ENCODE peak calls at places on chromosomes 16 and 17, in ten cellular contexts. One of them, this sample, is unnamed.

GRCh38 chr17:37642706-37643105 is 540 bp downstream of the DDX52 start:
- DNase-seq in ovary: no peak
- DNase-seq in brain microvascular endothelial cell: peak
- DNase-seq in GM06990: no peak
- DNase-seq in colonic mucosa: no peak
- DNase-seq in body of pancreas: no peak
- DNase-seq in mucosa of descending colon: no peak
- DNase-seq in uterus: no peak
- DNase-seq in BE2C: no peak
- DNase-seq in fibroblast of mammary gland: peak
- DNase-seq in this sample: no peak

GRCh38 chr16:66927918-66928649 is 2.7 kb upstream of the RRAD start:
- DNase-seq in BE2C: no peak
- DNase-seq in uterus: no peak
- DNase-seq in ovary: no peak
- DNase-seq in mucosa of descending colon: no peak
- DNase-seq in fibroblast of mammary gland: peak
- DNase-seq in colonic mucosa: no peak
- DNase-seq in GM06990: no peak
- DNase-seq in body of pancreas: no peak
- DNase-seq in brain microvascular endothelial cell: peak
- DNase-seq in this sample: no peak

GRCh38 chr16:84930298-84931106 is 80.8 kb downstream of the ZDHHC7 start:
- DNase-seq in colonic mucosa: no peak
- DNase-seq in mucosa of descending colon: no peak
- DNase-seq in body of pancreas: no peak
- DNase-seq in GM06990: no peak
- DNase-seq in BE2C: no peak
- DNase-seq in ovary: no peak
- DNase-seq in uterus: no peak
- DNase-seq in fibroblast of mammary gland: no peak
- DNase-seq in brain microvascular endothelial cell: no peak
- DNase-seq in this sample: no peak

GRCh38 chr16:8346291-8346690 is 244.0 kb downstream of the TMEM114 start:
- DNase-seq in BE2C: no peak
- DNase-seq in GM06990: no peak
- DNase-seq in colonic mucosa: no peak
- DNase-seq in mucosa of descending colon: no peak
- DNase-seq in uterus: no peak
- DNase-seq in body of pancreas: peak
- DNase-seq in ovary: no peak
- DNase-seq in brain microvascular endothelial cell: no peak
- DNase-seq in fibroblast of mammary gland: no peak
- DNase-seq in this sample: no peak

GRCh38 chr16:30382398-30383015 is at the start of gene SEPTIN1:
- DNase-seq in BE2C: no peak
- DNase-seq in body of pancreas: no peak
- DNase-seq in GM06990: peak
- DNase-seq in uterus: no peak
- DNase-seq in ovary: no peak
- DNase-seq in mucosa of descending colon: peak
- DNase-seq in colonic mucosa: no peak
- DNase-seq in brain microvascular endothelial cell: no peak
- DNase-seq in fibroblast of mammary gland: no peak
- DNase-seq in this sample: no peak

GRCh38 chr17:48611213-48611612 is 396 bp upstream of the HOXB7 start:
- DNase-seq in ovary: no peak
- DNase-seq in colonic mucosa: no peak
- DNase-seq in uterus: no peak
- DNase-seq in GM06990: no peak
- DNase-seq in brain microvascular endothelial cell: no peak
- DNase-seq in BE2C: no peak
- DNase-seq in fibroblast of mammary gland: no peak
- DNase-seq in mucosa of descending colon: peak
- DNase-seq in body of pancreas: no peak
- DNase-seq in this sample: no peak

GRCh38 chr16:2190659-2191445 is 5.6 kb downstream of the CASKIN1 start:
- DNase-seq in fibroblast of mammary gland: no peak
- DNase-seq in mucosa of descending colon: no peak
- DNase-seq in brain microvascular endothelial cell: no peak
- DNase-seq in BE2C: no peak
- DNase-seq in colonic mucosa: no peak
- DNase-seq in body of pancreas: no peak
- DNase-seq in ovary: no peak
- DNase-seq in uterus: no peak
- DNase-seq in GM06990: no peak
- DNase-seq in this sample: no peak

GRCh38 chr17:2058521-2059124 is 3.7 kb downstream of the HIC1 start:
- DNase-seq in colonic mucosa: peak
- DNase-seq in ovary: peak
- DNase-seq in fibroblast of mammary gland: peak
- DNase-seq in uterus: peak
- DNase-seq in BE2C: no peak
- DNase-seq in body of pancreas: peak
- DNase-seq in brain microvascular endothelial cell: peak
- DNase-seq in mucosa of descending colon: peak
- DNase-seq in GM06990: peak
- DNase-seq in this sample: no peak

GRCh38 chr17:28714281-28714680 is 2.6 kb upstream of the PROCA1 start:
- DNase-seq in colonic mucosa: no peak
- DNase-seq in uterus: no peak
- DNase-seq in ovary: no peak
- DNase-seq in GM06990: no peak
- DNase-seq in mucosa of descending colon: no peak
- DNase-seq in BE2C: no peak
- DNase-seq in fibroblast of mammary gland: no peak
- DNase-seq in body of pancreas: no peak
- DNase-seq in brain microvascular endothelial cell: no peak
- DNase-seq in this sample: no peak

GRCh38 chr17:28712037-28712704 is 483 bp upstream of the PROCA1 start:
- DNase-seq in ovary: peak
- DNase-seq in mucosa of descending colon: peak
- DNase-seq in colonic mucosa: peak
- DNase-seq in uterus: peak
- DNase-seq in body of pancreas: peak
- DNase-seq in GM06990: peak
- DNase-seq in brain microvascular endothelial cell: no peak
- DNase-seq in BE2C: no peak
- DNase-seq in fibroblast of mammary gland: no peak
- DNase-seq in this sample: no peak

GRCh38 chr17:28711723-28712036 is at the start of gene PROCA1:
- DNase-seq in fibroblast of mammary gland: no peak
- DNase-seq in uterus: no peak
- DNase-seq in body of pancreas: no peak
- DNase-seq in mucosa of descending colon: no peak
- DNase-seq in ovary: peak
- DNase-seq in GM06990: no peak
- DNase-seq in colonic mucosa: no peak
- DNase-seq in brain microvascular endothelial cell: no peak
- DNase-seq in BE2C: no peak
- DNase-seq in this sample: peak

GRCh38 chr17:28712705-28713415 is 1.2 kb upstream of the PROCA1 start:
- DNase-seq in GM06990: no peak
- DNase-seq in BE2C: no peak
- DNase-seq in fibroblast of mammary gland: no peak
- DNase-seq in uterus: no peak
- DNase-seq in mucosa of descending colon: peak
- DNase-seq in ovary: no peak
- DNase-seq in colonic mucosa: no peak
- DNase-seq in brain microvascular endothelial cell: no peak
- DNase-seq in body of pancreas: no peak
- DNase-seq in this sample: no peak

DNA sequence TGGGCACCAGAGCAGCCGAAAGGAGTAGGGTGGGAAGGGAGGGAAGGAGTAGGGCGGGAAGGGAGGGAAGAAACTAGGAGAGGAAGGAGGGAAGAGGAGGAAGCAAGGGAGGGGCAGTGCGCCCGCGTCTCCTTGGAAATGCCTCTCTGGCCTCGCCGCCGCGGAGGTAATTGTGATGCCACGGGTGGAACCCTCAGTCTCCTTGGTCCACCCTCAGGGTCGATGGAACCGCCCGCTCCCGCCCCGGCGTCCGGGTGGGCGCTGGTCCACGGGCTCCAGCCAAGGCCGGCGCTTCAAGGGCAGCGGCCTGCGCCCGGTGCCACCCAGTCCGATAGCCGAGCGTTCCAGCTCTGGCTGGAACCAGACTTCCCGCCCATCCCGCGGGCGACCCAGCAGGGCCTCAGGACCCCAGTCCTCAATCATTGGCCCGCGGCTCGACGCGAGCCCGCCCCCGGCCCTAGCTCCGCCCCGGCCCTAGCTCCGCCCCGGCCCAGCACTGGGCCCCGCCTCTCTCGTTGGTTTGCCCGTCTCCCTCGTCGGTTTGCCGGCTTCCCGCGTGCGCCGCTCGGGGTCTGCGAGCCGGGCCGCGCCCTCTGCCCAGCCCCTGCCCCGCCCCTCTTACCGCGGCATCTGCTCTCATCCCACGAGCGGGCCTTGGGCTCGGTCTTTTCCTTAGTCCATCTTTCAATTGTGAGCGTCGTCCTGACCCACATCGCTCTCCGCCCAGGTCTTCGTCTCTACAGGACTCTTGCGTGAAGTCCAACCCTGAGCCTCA is 553 bp downstream of the PROCA1 start:
- DNase-seq in BE2C: peak
- DNase-seq in mucosa of descending colon: peak
- DNase-seq in colonic mucosa: peak
- DNase-seq in uterus: peak
- DNase-seq in body of pancreas: peak
- DNase-seq in GM06990: peak
- DNase-seq in ovary: peak
- DNase-seq in brain microvascular endothelial cell: peak
- DNase-seq in fibroblast of mammary gland: peak
- DNase-seq in this sample: peak
- TF ChIP-seq CTCF in BE2C: no peak
- TF ChIP-seq CTCF in mucosa of descending colon: no peak
- TF ChIP-seq CTCF in colonic mucosa: no peak
- TF ChIP-seq CTCF in uterus: peak
- TF ChIP-seq CTCF in body of pancreas: no peak
- TF ChIP-seq CTCF in GM06990: no peak
- TF ChIP-seq CTCF in ovary: no peak
- TF ChIP-seq CTCF in brain microvascular endothelial cell: no peak
- TF ChIP-seq CTCF in fibroblast of mammary gland: no peak
- TF ChIP-seq CTCF in this sample: no peak

DNA sequence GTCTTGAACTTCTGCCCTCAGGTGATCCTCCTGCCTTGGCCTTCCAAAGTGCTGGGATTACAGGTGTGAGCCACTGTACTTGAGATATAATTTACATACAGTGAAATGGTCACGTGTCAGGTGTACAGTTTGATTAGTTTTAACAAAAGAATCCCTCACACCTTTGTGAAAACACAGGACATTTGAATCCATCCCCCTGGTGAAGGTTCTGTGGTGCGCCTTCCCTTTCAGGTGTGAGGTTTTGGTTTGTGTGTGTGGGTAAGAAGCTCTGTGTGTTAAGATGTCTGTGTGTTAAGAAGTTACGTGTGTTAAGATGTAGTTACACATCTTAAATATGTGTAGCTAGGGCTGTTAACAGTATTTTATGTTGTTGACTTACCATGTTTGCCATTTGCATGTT is 4.4 kb downstream of the SEC14L1 start:
- DNase-seq in body of pancreas: no peak
- DNase-seq in fibroblast of mammary gland: no peak
- DNase-seq in colonic mucosa: no peak
- DNase-seq in brain microvascular endothelial cell: no peak
- DNase-seq in uterus: no peak
- DNase-seq in mucosa of descending colon: no peak
- DNase-seq in BE2C: no peak
- DNase-seq in ovary: no peak
- DNase-seq in GM06990: no peak
- DNase-seq in this sample: no peak
- H3K4me3 ChIP-seq in body of pancreas: no peak
- H3K4me3 ChIP-seq in fibroblast of mammary gland: no peak
- H3K4me3 ChIP-seq in colonic mucosa: no peak
- H3K4me3 ChIP-seq in brain microvascular endothelial cell: peak
- H3K4me3 ChIP-seq in uterus: no peak
- H3K4me3 ChIP-seq in mucosa of descending colon: no peak
- H3K4me3 ChIP-seq in BE2C: no peak
- H3K4me3 ChIP-seq in ovary: no peak
- H3K4me3 ChIP-seq in GM06990: peak
- H3K4me3 ChIP-seq in this sample: peak

GRCh38 chr17:28573966-28574480 is 2.7 kb downstream of the ALDOC start:
- DNase-seq in fibroblast of mammary gland: no peak
- DNase-seq in ovary: no peak
- DNase-seq in body of pancreas: no peak
- DNase-seq in BE2C: no peak
- DNase-seq in uterus: no peak
- DNase-seq in brain microvascular endothelial cell: no peak
- DNase-seq in GM06990: no peak
- DNase-seq in mucosa of descending colon: no peak
- DNase-seq in colonic mucosa: no peak
- DNase-seq in this sample: peak

GRCh38 chr17:28572294-28573099 is 1.2 kb upstream of the PIGS start:
- DNase-seq in fibroblast of mammary gland: no peak
- DNase-seq in uterus: no peak
- DNase-seq in body of pancreas: no peak
- DNase-seq in ovary: no peak
- DNase-seq in colonic mucosa: peak
- DNase-seq in GM06990: no peak
- DNase-seq in mucosa of descending colon: peak
- DNase-seq in BE2C: no peak
- DNase-seq in brain microvascular endothelial cell: no peak
- DNase-seq in this sample: no peak

GRCh38 chr17:28575126-28575795 is 1.4 kb downstream of the ALDOC start:
- DNase-seq in ovary: no peak
- DNase-seq in body of pancreas: no peak
- DNase-seq in fibroblast of mammary gland: no peak
- DNase-seq in uterus: no peak
- DNase-seq in colonic mucosa: no peak
- DNase-seq in mucosa of descending colon: no peak
- DNase-seq in brain microvascular endothelial cell: no peak
- DNase-seq in BE2C: peak
- DNase-seq in GM06990: no peak
- DNase-seq in this sample: peak

GRCh38 chr17:28573521-28573920 is 2.2 kb upstream of the PIGS start:
- DNase-seq in fibroblast of mammary gland: no peak
- DNase-seq in BE2C: no peak
- DNase-seq in GM06990: no peak
- DNase-seq in ovary: no peak
- DNase-seq in mucosa of descending colon: no peak
- DNase-seq in brain microvascular endothelial cell: no peak
- DNase-seq in colonic mucosa: no peak
- DNase-seq in body of pancreas: no peak
- DNase-seq in uterus: no peak
- DNase-seq in this sample: peak

GRCh38 chr17:28574536-28574935 is 2.2 kb downstream of the ALDOC start:
- DNase-seq in body of pancreas: no peak
- DNase-seq in colonic mucosa: no peak
- DNase-seq in uterus: no peak
- DNase-seq in brain microvascular endothelial cell: no peak
- DNase-seq in BE2C: no peak
- DNase-seq in mucosa of descending colon: no peak
- DNase-seq in fibroblast of mammary gland: no peak
- DNase-seq in ovary: no peak
- DNase-seq in GM06990: no peak
- DNase-seq in this sample: peak
- TF ChIP-seq CTCF in body of pancreas: no peak
- TF ChIP-seq CTCF in colonic mucosa: no peak
- TF ChIP-seq CTCF in uterus: no peak
- TF ChIP-seq CTCF in brain microvascular endothelial cell: no peak
- TF ChIP-seq CTCF in BE2C: no peak
- TF ChIP-seq CTCF in mucosa of descending colon: no peak
- TF ChIP-seq CTCF in fibroblast of mammary gland: no peak
- TF ChIP-seq CTCF in ovary: no peak
- TF ChIP-seq CTCF in GM06990: no peak
- TF ChIP-seq CTCF in this sample: no peak

GRCh38 chr17:7916799-7917198 is 710 bp upstream of the RNF227 start:
- DNase-seq in brain microvascular endothelial cell: peak
- DNase-seq in fibroblast of mammary gland: peak
- DNase-seq in BE2C: no peak
- DNase-seq in uterus: peak
- DNase-seq in GM06990: no peak
- DNase-seq in body of pancreas: peak
- DNase-seq in mucosa of descending colon: no peak
- DNase-seq in colonic mucosa: no peak
- DNase-seq in ovary: no peak
- DNase-seq in this sample: no peak

GRCh38 chr17:7927596-7927995 is 2.1 kb downstream of the KCNAB3 start:
- DNase-seq in GM06990: no peak
- DNase-seq in ovary: no peak
- DNase-seq in BE2C: no peak
- DNase-seq in mucosa of descending colon: no peak
- DNase-seq in colonic mucosa: no peak
- DNase-seq in body of pancreas: no peak
- DNase-seq in fibroblast of mammary gland: no peak
- DNase-seq in uterus: no peak
- DNase-seq in brain microvascular endothelial cell: no peak
- DNase-seq in this sample: peak

GRCh38 chr17:7923290-7923628 is 6.4 kb downstream of the KCNAB3 start:
- DNase-seq in BE2C: no peak
- DNase-seq in colonic mucosa: no peak
- DNase-seq in mucosa of descending colon: no peak
- DNase-seq in brain microvascular endothelial cell: no peak
- DNase-seq in fibroblast of mammary gland: no peak
- DNase-seq in GM06990: no peak
- DNase-seq in uterus: peak
- DNase-seq in ovary: no peak
- DNase-seq in body of pancreas: no peak
- DNase-seq in this sample: no peak

DNA sequence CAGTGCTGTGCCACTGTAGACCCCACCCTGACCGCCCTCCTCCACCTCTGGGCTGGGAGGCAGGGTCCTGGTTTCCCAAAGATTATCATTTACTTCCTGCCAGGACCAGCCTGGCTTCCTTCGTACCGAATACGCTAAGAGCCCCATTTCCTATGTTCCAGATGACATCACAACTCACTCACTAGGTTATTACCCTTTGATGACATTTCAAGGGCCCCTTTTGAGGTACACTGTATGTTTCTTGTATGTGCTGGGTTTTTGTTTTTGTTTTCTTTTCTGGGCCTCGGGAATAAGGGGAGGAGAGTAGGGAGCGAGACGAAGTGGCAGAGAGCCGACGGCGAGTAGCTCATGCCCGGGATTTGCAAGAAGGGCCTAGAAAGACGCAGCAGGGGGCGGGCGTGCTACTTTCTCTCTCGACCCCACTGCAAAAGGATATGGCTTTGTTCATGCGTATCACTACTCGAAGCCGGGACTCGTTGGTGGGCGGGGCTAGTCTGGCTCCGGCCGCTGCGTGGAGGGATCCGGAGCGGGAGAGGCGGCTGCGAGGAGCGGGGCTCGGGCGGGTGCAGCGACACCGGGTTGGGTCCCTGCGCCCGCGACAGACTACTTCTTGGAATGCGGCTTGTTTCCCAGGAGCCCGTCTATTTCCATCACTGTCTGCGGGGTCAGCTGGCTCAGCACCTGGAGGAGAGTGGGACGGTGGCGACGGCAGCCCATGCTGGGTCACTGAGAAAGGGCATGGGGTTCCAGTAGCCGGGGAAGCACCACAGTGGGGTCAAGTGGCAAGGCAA is 6.6 kb upstream of the RNF227 start:
- DNase-seq in GM06990: peak
- DNase-seq in mucosa of descending colon: peak
- DNase-seq in uterus: peak
- DNase-seq in colonic mucosa: peak
- DNase-seq in fibroblast of mammary gland: peak
- DNase-seq in ovary: peak
- DNase-seq in BE2C: peak
- DNase-seq in brain microvascular endothelial cell: peak
- DNase-seq in body of pancreas: peak
- DNase-seq in this sample: peak
- H3K4me3 ChIP-seq in GM06990: no peak
- H3K4me3 ChIP-seq in mucosa of descending colon: no peak
- H3K4me3 ChIP-seq in uterus: peak
- H3K4me3 ChIP-seq in colonic mucosa: peak
- H3K4me3 ChIP-seq in fibroblast of mammary gland: peak
- H3K4me3 ChIP-seq in ovary: peak
- H3K4me3 ChIP-seq in BE2C: peak
- H3K4me3 ChIP-seq in brain microvascular endothelial cell: peak
- H3K4me3 ChIP-seq in body of pancreas: no peak
- H3K4me3 ChIP-seq in this sample: peak

This sample was measured in coronary artery.